ENCODE peak calls at places on chromosomes 12 and 14, in nine cellular contexts. U is fibroblast of the conjunctiva; C is ovary; F is left ventricle myocardium superior; W is SW480; O is anterior cingulate cortex; Q is central memory CD8-positive, alpha-beta T cell; M is NCI-H1436; Z is pancreas. R is an unnamed sample.

GRCh38 chr14:92503756-92504491 is 9.7 kb upstream of the RIN3 start:
- DNase-seq in U (no peak), C (no peak), F (no peak), W (peak), O (no peak), Q (no peak), M (no peak), Z (no peak), R (no peak)

GRCh38 chr12:91319071-91319760 is 136.6 kb upstream of the DCN start:
- DNase-seq in U (no peak), C (no peak), F (no peak), W (no peak), O (no peak), Q (no peak), M (no peak), Z (no peak), R (no peak)

GRCh38 chr12:107992870-107993451 is 136.1 kb upstream of the WSCD2 start:
- DNase-seq in U (no peak), C (no peak), F (no peak), W (peak), O (no peak), Q (no peak), M (no peak), Z (no peak), R (no peak)

GRCh38 chr12:58811346-58811745 is 109.0 kb downstream of the LRIG3 start:
- DNase-seq in U (no peak), C (no peak), F (no peak), W (no peak), O (no peak), Q (no peak), M (no peak), Z (no peak), R (no peak)

GRCh38 chr12:124833693-124834122 is 30.0 kb downstream of the SCARB1 start:
- DNase-seq in U (no peak), C (peak), F (peak), W (no peak), O (no peak), Q (no peak), M (no peak), Z (no peak), R (no peak)

GRCh38 chr12:41407240-41407799 is 219.2 kb downstream of the PDZRN4 start:
- DNase-seq in U (no peak), C (no peak), F (no peak), W (no peak), O (peak), Q (no peak), M (no peak), Z (peak), R (no peak)

GRCh38 chr12:12630850-12631249 is 19.2 kb downstream of the CREBL2 start:
- DNase-seq in U (no peak), C (no peak), F (no peak), W (no peak), O (no peak), Q (no peak), M (no peak), Z (no peak), R (no peak)

GRCh38 chr12:124910561-124911478 is 3.6 kb downstream of the UBC start:
- DNase-seq in U (no peak), C (peak), F (no peak), W (no peak), O (no peak), Q (no peak), M (no peak), Z (no peak), R (no peak)

GRCh38 chr12:22410497-22410896 is 76.0 kb upstream of the ST8SIA1 start:
- DNase-seq in U (no peak), C (no peak), F (no peak), W (no peak), O (no peak), Q (no peak), M (no peak), Z (no peak), R (no peak)

GRCh38 chr14:73776194-73776537 is 62.0 kb upstream of the PNMA1 start:
- DNase-seq in U (no peak), C (no peak), F (no peak), W (no peak), O (no peak), Q (no peak), M (no peak), Z (no peak), R (no peak)

GRCh38 chr12:30877110-30877875 is 49.3 kb upstream of the TSPAN11 start:
- DNase-seq in U (no peak), C (no peak), F (no peak), W (peak), O (no peak), Q (no peak), M (peak), Z (no peak), R (peak)

GRCh38 chr14:88140874-88141273 is 135.9 kb downstream of the GPR65 start:
- DNase-seq in U (no peak), C (no peak), F (no peak), W (no peak), O (no peak), Q (no peak), M (no peak), Z (no peak), R (no peak)

GRCh38 chr14:77195766-77196165 is 14.2 kb downstream of the TMEM63C start:
- DNase-seq in U (no peak), C (no peak), F (no peak), W (no peak), O (peak), Q (no peak), M (no peak), Z (no peak), R (no peak)

GRCh38 chr12:26317942-26318565 is 122.7 kb downstream of the SSPN start:
- DNase-seq in U (peak), C (no peak), F (no peak), W (peak), O (no peak), Q (no peak), M (no peak), Z (no peak), R (no peak)

GRCh38 chr12:62191747-62192485 is 68.3 kb upstream of the USP15 start:
- DNase-seq in U (no peak), C (peak), F (peak), W (no peak), O (no peak), Q (no peak), M (no peak), Z (peak), R (no peak)

GRCh38 chr14:103519043-103519836 is 3.4 kb downstream of the CKB start:
- DNase-seq in U (no peak), C (peak), F (peak), W (no peak), O (no peak), Q (no peak), M (no peak), Z (peak), R (no peak)

GRCh38 chr12:22255097-22255496 is 79.4 kb downstream of the ST8SIA1 start:
- DNase-seq in U (no peak), C (no peak), F (no peak), W (no peak), O (no peak), Q (no peak), M (no peak), Z (no peak), R (no peak)

GRCh38 chr12:4383304-4383865 is 3.9 kb upstream of the FGF23 start:
- DNase-seq in U (no peak), C (no peak), F (no peak), W (peak), O (no peak), Q (no peak), M (no peak), Z (no peak), R (no peak)

R was measured in lung.